ENCODE peak calls at places on chromosomes 1 and 21, in nine cellular contexts. One of them, this sample, is unnamed. For H3K36me3, the result is how much of the 10 kb centered on the place peaks cover.

GRCh38 chr1:174626031-174627020 is 178.6 kb downstream of the GPR52 start:
- DNase-seq in mesenchymal stem cell: peak
- DNase-seq in naive thymus-derived CD4-positive, alpha-beta T cell: no peak
- DNase-seq in neuronal stem cell: no peak
- DNase-seq in cardiac muscle cell: no peak
- DNase-seq in CD4-positive, alpha-beta memory T cell: no peak
- DNase-seq in prostate gland: no peak
- DNase-seq in Panc1: no peak
- DNase-seq in mammary epithelial cell: peak
- DNase-seq in this sample: no peak

GRCh38 chr1:230191079-230191478 is 124.0 kb downstream of the GALNT2 start:
- DNase-seq in mesenchymal stem cell: peak
- DNase-seq in naive thymus-derived CD4-positive, alpha-beta T cell: no peak
- DNase-seq in neuronal stem cell: no peak
- DNase-seq in cardiac muscle cell: peak
- DNase-seq in CD4-positive, alpha-beta memory T cell: no peak
- DNase-seq in prostate gland: peak
- DNase-seq in Panc1: no peak
- DNase-seq in mammary epithelial cell: no peak
- DNase-seq in this sample: no peak

GRCh38 chr1:176560681-176561080 is 97.7 kb downstream of the PAPPA2 start:
- DNase-seq in mesenchymal stem cell: no peak
- DNase-seq in naive thymus-derived CD4-positive, alpha-beta T cell: no peak
- DNase-seq in neuronal stem cell: no peak
- DNase-seq in cardiac muscle cell: no peak
- DNase-seq in CD4-positive, alpha-beta memory T cell: no peak
- DNase-seq in prostate gland: no peak
- DNase-seq in Panc1: no peak
- DNase-seq in mammary epithelial cell: no peak
- DNase-seq in this sample: no peak

GRCh38 chr21:30733026-30733425 is 14.0 kb downstream of the KRTAP21-2 start:
- DNase-seq in mesenchymal stem cell: no peak
- DNase-seq in naive thymus-derived CD4-positive, alpha-beta T cell: no peak
- DNase-seq in neuronal stem cell: no peak
- DNase-seq in cardiac muscle cell: no peak
- DNase-seq in CD4-positive, alpha-beta memory T cell: no peak
- DNase-seq in prostate gland: no peak
- DNase-seq in Panc1: no peak
- DNase-seq in mammary epithelial cell: peak
- DNase-seq in this sample: no peak

GRCh38 chr1:85984677-85985076 is 171.9 kb downstream of the COL24A1 start:
- DNase-seq in mesenchymal stem cell: no peak
- DNase-seq in naive thymus-derived CD4-positive, alpha-beta T cell: no peak
- DNase-seq in neuronal stem cell: no peak
- DNase-seq in cardiac muscle cell: no peak
- DNase-seq in CD4-positive, alpha-beta memory T cell: no peak
- DNase-seq in prostate gland: no peak
- DNase-seq in Panc1: no peak
- DNase-seq in mammary epithelial cell: no peak
- DNase-seq in this sample: no peak

GRCh38 chr1:201737350-201738060 is 91.5 kb upstream of the IPO9 start:
- DNase-seq in mesenchymal stem cell: peak
- DNase-seq in naive thymus-derived CD4-positive, alpha-beta T cell: no peak
- DNase-seq in neuronal stem cell: no peak
- DNase-seq in cardiac muscle cell: peak
- DNase-seq in CD4-positive, alpha-beta memory T cell: no peak
- DNase-seq in prostate gland: no peak
- DNase-seq in Panc1: no peak
- DNase-seq in mammary epithelial cell: no peak
- DNase-seq in this sample: no peak

GRCh38 chr1:59041878-59042277 is 255.0 kb upstream of the FGGY start:
- DNase-seq in mesenchymal stem cell: peak
- DNase-seq in naive thymus-derived CD4-positive, alpha-beta T cell: no peak
- DNase-seq in neuronal stem cell: no peak
- DNase-seq in cardiac muscle cell: no peak
- DNase-seq in CD4-positive, alpha-beta memory T cell: no peak
- DNase-seq in prostate gland: no peak
- DNase-seq in Panc1: no peak
- DNase-seq in mammary epithelial cell: peak
- DNase-seq in this sample: no peak

GRCh38 chr1:174768949-174769348 is 230.8 kb upstream of the CACYBP start:
- DNase-seq in mesenchymal stem cell: no peak
- DNase-seq in naive thymus-derived CD4-positive, alpha-beta T cell: no peak
- DNase-seq in neuronal stem cell: no peak
- DNase-seq in cardiac muscle cell: no peak
- DNase-seq in CD4-positive, alpha-beta memory T cell: no peak
- DNase-seq in prostate gland: no peak
- DNase-seq in Panc1: no peak
- DNase-seq in mammary epithelial cell: peak
- DNase-seq in this sample: no peak

GRCh38 chr1:186617860-186618780 is 62.1 kb downstream of the PTGS2 start:
- DNase-seq in mesenchymal stem cell: no peak
- DNase-seq in naive thymus-derived CD4-positive, alpha-beta T cell: peak
- DNase-seq in neuronal stem cell: no peak
- DNase-seq in cardiac muscle cell: no peak
- DNase-seq in CD4-positive, alpha-beta memory T cell: peak
- DNase-seq in prostate gland: no peak
- DNase-seq in Panc1: no peak
- DNase-seq in mammary epithelial cell: peak
- DNase-seq in this sample: peak

GRCh38 chr1:152907686-152908601 is at the start of gene IVL:
- DNase-seq in mesenchymal stem cell: no peak
- DNase-seq in naive thymus-derived CD4-positive, alpha-beta T cell: no peak
- DNase-seq in neuronal stem cell: no peak
- DNase-seq in cardiac muscle cell: no peak
- DNase-seq in CD4-positive, alpha-beta memory T cell: no peak
- DNase-seq in prostate gland: no peak
- DNase-seq in Panc1: no peak
- DNase-seq in mammary epithelial cell: peak
- DNase-seq in this sample: no peak

GRCh38 chr1:8421721-8422120 is 103.8 kb downstream of the SLC45A1 start:
- DNase-seq in mesenchymal stem cell: peak
- DNase-seq in naive thymus-derived CD4-positive, alpha-beta T cell: no peak
- DNase-seq in neuronal stem cell: no peak
- DNase-seq in cardiac muscle cell: no peak
- DNase-seq in CD4-positive, alpha-beta memory T cell: no peak
- DNase-seq in prostate gland: no peak
- DNase-seq in Panc1: no peak
- DNase-seq in mammary epithelial cell: peak
- DNase-seq in this sample: peak

GRCh38 chr21:36835383-36835795 is 131.1 kb downstream of the HLCS start:
- DNase-seq in mesenchymal stem cell: no peak
- DNase-seq in naive thymus-derived CD4-positive, alpha-beta T cell: no peak
- DNase-seq in neuronal stem cell: no peak
- DNase-seq in cardiac muscle cell: peak
- DNase-seq in CD4-positive, alpha-beta memory T cell: no peak
- DNase-seq in prostate gland: peak
- DNase-seq in Panc1: no peak
- DNase-seq in mammary epithelial cell: no peak
- DNase-seq in this sample: peak

GRCh38 chr1:231527586-231528174 is 789 bp upstream of the TSNAX start:
- DNase-seq in mesenchymal stem cell: no peak
- DNase-seq in naive thymus-derived CD4-positive, alpha-beta T cell: no peak
- DNase-seq in neuronal stem cell: no peak
- DNase-seq in cardiac muscle cell: no peak
- DNase-seq in CD4-positive, alpha-beta memory T cell: no peak
- DNase-seq in prostate gland: no peak
- DNase-seq in Panc1: no peak
- DNase-seq in mammary epithelial cell: no peak
- DNase-seq in this sample: no peak

GRCh38 chr1:231536099-231536498 is 7.6 kb downstream of the TSNAX start:
- DNase-seq in mesenchymal stem cell: no peak
- DNase-seq in naive thymus-derived CD4-positive, alpha-beta T cell: no peak
- DNase-seq in neuronal stem cell: no peak
- DNase-seq in cardiac muscle cell: no peak
- DNase-seq in CD4-positive, alpha-beta memory T cell: no peak
- DNase-seq in prostate gland: no peak
- DNase-seq in Panc1: no peak
- DNase-seq in mammary epithelial cell: no peak
- DNase-seq in this sample: no peak

GRCh38 chr1:231528175-231529029 is at the start of gene TSNAX:
- DNase-seq in mesenchymal stem cell: peak
- DNase-seq in naive thymus-derived CD4-positive, alpha-beta T cell: peak
- DNase-seq in neuronal stem cell: peak
- DNase-seq in cardiac muscle cell: peak
- DNase-seq in CD4-positive, alpha-beta memory T cell: peak
- DNase-seq in prostate gland: peak
- DNase-seq in Panc1: peak
- DNase-seq in mammary epithelial cell: peak
- DNase-seq in this sample: peak

GRCh38 chr1:231534703-231535159 is 6.3 kb downstream of the TSNAX start:
- DNase-seq in mesenchymal stem cell: no peak
- DNase-seq in naive thymus-derived CD4-positive, alpha-beta T cell: no peak
- DNase-seq in neuronal stem cell: no peak
- DNase-seq in cardiac muscle cell: no peak
- DNase-seq in CD4-positive, alpha-beta memory T cell: no peak
- DNase-seq in prostate gland: no peak
- DNase-seq in Panc1: no peak
- DNase-seq in mammary epithelial cell: no peak
- DNase-seq in this sample: no peak

GRCh38 chr1:231533240-231533639 is 4.8 kb downstream of the TSNAX start:
- DNase-seq in mesenchymal stem cell: no peak
- DNase-seq in naive thymus-derived CD4-positive, alpha-beta T cell: no peak
- DNase-seq in neuronal stem cell: no peak
- DNase-seq in cardiac muscle cell: no peak
- DNase-seq in CD4-positive, alpha-beta memory T cell: no peak
- DNase-seq in prostate gland: no peak
- DNase-seq in Panc1: no peak
- DNase-seq in mammary epithelial cell: no peak
- DNase-seq in this sample: no peak
- H3K36me3 ChIP-seq in mesenchymal stem cell: half or more
- H3K36me3 ChIP-seq in naive thymus-derived CD4-positive, alpha-beta T cell: under half
- H3K36me3 ChIP-seq in neuronal stem cell: half or more
- H3K36me3 ChIP-seq in cardiac muscle cell: under half
- H3K36me3 ChIP-seq in CD4-positive, alpha-beta memory T cell: under half
- H3K36me3 ChIP-seq in prostate gland: under half
- H3K36me3 ChIP-seq in Panc1: under half
- H3K36me3 ChIP-seq in mammary epithelial cell: under half
- H3K36me3 ChIP-seq in this sample: under half

DNA sequence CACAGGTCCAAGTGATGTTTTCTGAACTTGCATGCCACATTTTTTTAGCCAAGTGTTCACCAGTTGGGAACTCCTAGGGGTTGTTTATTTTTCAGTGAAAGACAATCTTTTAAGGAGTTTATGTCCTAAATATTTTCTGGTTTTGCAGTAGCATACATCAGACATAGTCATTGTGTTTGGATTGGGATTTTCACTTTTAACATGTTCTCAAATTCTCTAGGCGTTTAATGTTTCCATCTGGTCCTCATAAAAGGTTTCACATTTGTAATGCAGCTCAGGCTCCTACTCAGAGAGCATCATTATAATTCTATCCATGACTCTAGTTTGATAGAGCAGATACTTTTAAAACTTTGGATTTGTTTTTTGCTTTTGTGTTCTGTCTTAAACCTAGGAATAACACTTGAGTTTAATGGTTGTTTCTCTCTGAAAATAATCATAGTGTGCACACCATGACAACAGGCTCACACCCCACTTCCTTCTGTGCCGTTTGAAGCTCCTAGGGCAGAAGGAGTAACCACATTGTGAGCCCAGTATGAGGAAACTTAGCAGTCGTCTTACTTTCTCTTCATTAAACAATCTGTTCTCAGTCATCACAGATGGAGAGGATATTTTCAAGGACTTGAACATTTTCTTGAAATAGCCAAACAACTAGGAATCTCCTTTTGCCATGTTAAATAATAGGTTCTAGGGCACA is 219.5 kb downstream of the PDE4B start:
- DNase-seq in mesenchymal stem cell: no peak
- DNase-seq in naive thymus-derived CD4-positive, alpha-beta T cell: no peak
- DNase-seq in neuronal stem cell: no peak
- DNase-seq in cardiac muscle cell: no peak
- DNase-seq in CD4-positive, alpha-beta memory T cell: no peak
- DNase-seq in prostate gland: no peak
- DNase-seq in Panc1: no peak
- DNase-seq in mammary epithelial cell: no peak
- DNase-seq in this sample: no peak
- H3K27ac ChIP-seq in mesenchymal stem cell: no peak
- H3K27ac ChIP-seq in naive thymus-derived CD4-positive, alpha-beta T cell: no peak
- H3K27ac ChIP-seq in neuronal stem cell: no peak
- H3K27ac ChIP-seq in cardiac muscle cell: no peak
- H3K27ac ChIP-seq in CD4-positive, alpha-beta memory T cell: no peak
- H3K27ac ChIP-seq in prostate gland: no peak
- H3K27ac ChIP-seq in Panc1: no peak
- H3K27ac ChIP-seq in mammary epithelial cell: no peak
- H3K27ac ChIP-seq in this sample: no peak

GRCh38 chr21:46428987-46429710 is 29.5 kb upstream of the DIP2A start:
- DNase-seq in mesenchymal stem cell: no peak
- DNase-seq in naive thymus-derived CD4-positive, alpha-beta T cell: no peak
- DNase-seq in neuronal stem cell: no peak
- DNase-seq in cardiac muscle cell: no peak
- DNase-seq in CD4-positive, alpha-beta memory T cell: no peak
- DNase-seq in prostate gland: no peak
- DNase-seq in Panc1: no peak
- DNase-seq in mammary epithelial cell: no peak
- DNase-seq in this sample: no peak
- H3K36me3 ChIP-seq in mesenchymal stem cell: half or more
- H3K36me3 ChIP-seq in naive thymus-derived CD4-positive, alpha-beta T cell: under half
- H3K36me3 ChIP-seq in neuronal stem cell: half or more
- H3K36me3 ChIP-seq in cardiac muscle cell: under half
- H3K36me3 ChIP-seq in CD4-positive, alpha-beta memory T cell: under half
- H3K36me3 ChIP-seq in prostate gland: under half
- H3K36me3 ChIP-seq in Panc1: under half
- H3K36me3 ChIP-seq in mammary epithelial cell: under half
- H3K36me3 ChIP-seq in this sample: under half

GRCh38 chr1:36217667-36218066 is 6.6 kb upstream of the THRAP3 start:
- DNase-seq in mesenchymal stem cell: peak
- DNase-seq in naive thymus-derived CD4-positive, alpha-beta T cell: no peak
- DNase-seq in neuronal stem cell: no peak
- DNase-seq in cardiac muscle cell: peak
- DNase-seq in CD4-positive, alpha-beta memory T cell: no peak
- DNase-seq in prostate gland: no peak
- DNase-seq in Panc1: peak
- DNase-seq in mammary epithelial cell: peak
- DNase-seq in this sample: peak
- H3K27ac ChIP-seq in mesenchymal stem cell: no peak
- H3K27ac ChIP-seq in naive thymus-derived CD4-positive, alpha-beta T cell: no peak
- H3K27ac ChIP-seq in neuronal stem cell: no peak
- H3K27ac ChIP-seq in cardiac muscle cell: no peak
- H3K27ac ChIP-seq in CD4-positive, alpha-beta memory T cell: no peak
- H3K27ac ChIP-seq in prostate gland: peak
- H3K27ac ChIP-seq in Panc1: no peak
- H3K27ac ChIP-seq in mammary epithelial cell: no peak
- H3K27ac ChIP-seq in this sample: no peak

DNA sequence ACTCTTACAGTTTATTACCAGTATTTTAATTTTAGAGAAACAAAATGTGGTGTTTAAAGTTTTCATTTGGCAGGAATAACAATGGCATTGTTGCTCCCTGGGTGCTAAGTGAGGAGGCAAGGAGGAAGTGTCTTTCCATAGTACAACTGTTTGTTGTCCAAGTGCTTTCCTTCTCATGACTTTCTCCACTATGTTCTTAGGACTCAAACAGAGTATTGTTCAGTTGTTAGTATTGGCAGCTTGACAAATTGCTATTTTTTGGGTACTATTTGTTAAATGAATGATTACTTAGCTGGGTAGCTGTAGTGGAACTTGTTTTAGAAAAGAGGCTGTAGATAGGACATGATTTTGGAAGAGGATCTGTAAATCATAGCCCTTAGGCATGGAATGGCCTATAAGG is 7.5 kb downstream of the OTUD3 start:
- DNase-seq in mesenchymal stem cell: no peak
- DNase-seq in naive thymus-derived CD4-positive, alpha-beta T cell: no peak
- DNase-seq in neuronal stem cell: no peak
- DNase-seq in cardiac muscle cell: no peak
- DNase-seq in CD4-positive, alpha-beta memory T cell: no peak
- DNase-seq in prostate gland: no peak
- DNase-seq in Panc1: no peak
- DNase-seq in mammary epithelial cell: no peak
- DNase-seq in this sample: no peak
- H3K36me3 ChIP-seq in mesenchymal stem cell: half or more
- H3K36me3 ChIP-seq in naive thymus-derived CD4-positive, alpha-beta T cell: under half
- H3K36me3 ChIP-seq in neuronal stem cell: half or more
- H3K36me3 ChIP-seq in cardiac muscle cell: under half
- H3K36me3 ChIP-seq in CD4-positive, alpha-beta memory T cell: under half
- H3K36me3 ChIP-seq in prostate gland: under half
- H3K36me3 ChIP-seq in Panc1: under half
- H3K36me3 ChIP-seq in mammary epithelial cell: under half
- H3K36me3 ChIP-seq in this sample: under half